ENCODE peak calls at places on chromosomes 3 and 15, in six cellular contexts. One of them, this sample, is unnamed.

GRCh38 chr15:90697180-90697579 is 20.0 kb upstream of the BLM start:
- DNase-seq in MM.1S: peak; percentile 33
- DNase-seq in tibial nerve: no peak
- DNase-seq in fibroblast of lung: no peak
- DNase-seq in cardiac muscle cell: no peak
- DNase-seq in left lung: no peak
- DNase-seq in this sample: no peak

GRCh38 chr15:75713338-75713895 is 769 bp upstream of the CSPG4 start:
- DNase-seq in cardiac muscle cell: peak; percentile 65
- DNase-seq in left lung: no peak
- DNase-seq in fibroblast of lung: peak; percentile 70
- DNase-seq in tibial nerve: peak; percentile 58
- DNase-seq in MM.1S: no peak
- DNase-seq in this sample: no peak

GRCh38 chr3:190009621-190010020 is 111.1 kb downstream of the P3H2 start:
- DNase-seq in cardiac muscle cell: no peak
- DNase-seq in MM.1S: no peak
- DNase-seq in left lung: no peak
- DNase-seq in tibial nerve: no peak
- DNase-seq in fibroblast of lung: no peak
- DNase-seq in this sample: no peak

GRCh38 chr15:71752604-71753289 is 57.6 kb upstream of the NR2E3 start:
- DNase-seq in MM.1S: peak; percentile 9
- DNase-seq in fibroblast of lung: peak; percentile 97
- DNase-seq in cardiac muscle cell: peak; percentile 92
- DNase-seq in tibial nerve: peak; percentile 44
- DNase-seq in left lung: no peak
- DNase-seq in this sample: peak; percentile 78

GRCh38 chr3:193620650-193621049 is 27.6 kb downstream of the OPA1 start:
- DNase-seq in fibroblast of lung: peak; percentile 67
- DNase-seq in tibial nerve: no peak
- DNase-seq in cardiac muscle cell: peak; percentile 27
- DNase-seq in left lung: no peak
- DNase-seq in MM.1S: no peak
- DNase-seq in this sample: peak; percentile 7

GRCh38 chr3:177657243-177657642 is 460.0 kb upstream of the TBL1XR1 start:
- DNase-seq in left lung: no peak
- DNase-seq in MM.1S: no peak
- DNase-seq in cardiac muscle cell: no peak
- DNase-seq in tibial nerve: no peak
- DNase-seq in fibroblast of lung: no peak
- DNase-seq in this sample: no peak

GRCh38 chr3:82274897-82275296 is 513.5 kb upstream of the GBE1 start:
- DNase-seq in cardiac muscle cell: no peak
- DNase-seq in MM.1S: no peak
- DNase-seq in fibroblast of lung: no peak
- DNase-seq in tibial nerve: no peak
- DNase-seq in left lung: no peak
- DNase-seq in this sample: no peak

GRCh38 chr15:40902605-40903561 is 8.6 kb downstream of the VPS18 start:
- DNase-seq in fibroblast of lung: no peak
- DNase-seq in tibial nerve: peak; percentile 53
- DNase-seq in left lung: peak; percentile 90
- DNase-seq in MM.1S: no peak
- DNase-seq in cardiac muscle cell: peak; percentile 59
- DNase-seq in this sample: no peak

GRCh38 chr3:173706630-173707029 is 309.1 kb downstream of the NLGN1 start:
- DNase-seq in tibial nerve: no peak
- DNase-seq in fibroblast of lung: no peak
- DNase-seq in MM.1S: no peak
- DNase-seq in left lung: peak; percentile 20
- DNase-seq in cardiac muscle cell: no peak
- DNase-seq in this sample: no peak

GRCh38 chr15:101167791-101168462 is 83.9 kb downstream of the CHSY1 start:
- DNase-seq in cardiac muscle cell: peak; percentile 96
- DNase-seq in left lung: peak; percentile 90
- DNase-seq in tibial nerve: peak; percentile 55
- DNase-seq in MM.1S: no peak
- DNase-seq in fibroblast of lung: peak; percentile 86
- DNase-seq in this sample: peak; percentile 85

GRCh38 chr3:79604681-79605080 is 163.1 kb downstream of the ROBO1 start:
- DNase-seq in MM.1S: no peak
- DNase-seq in tibial nerve: no peak
- DNase-seq in fibroblast of lung: peak; percentile 3
- DNase-seq in left lung: no peak
- DNase-seq in cardiac muscle cell: peak; percentile 3
- DNase-seq in this sample: no peak

GRCh38 chr15:39156166-39156565 is 424.7 kb upstream of the THBS1 start:
- DNase-seq in left lung: no peak
- DNase-seq in MM.1S: no peak
- DNase-seq in cardiac muscle cell: no peak
- DNase-seq in fibroblast of lung: peak; percentile 45
- DNase-seq in tibial nerve: peak; percentile 70
- DNase-seq in this sample: no peak

GRCh38 chr3:196288141-196288460 is 575 bp upstream of the PCYT1A start:
- DNase-seq in cardiac muscle cell: peak; percentile 68
- DNase-seq in MM.1S: no peak
- DNase-seq in left lung: no peak
- DNase-seq in tibial nerve: no peak
- DNase-seq in fibroblast of lung: peak; percentile 35
- DNase-seq in this sample: no peak

GRCh38 chr3:18572809-18573208 is 147.7 kb upstream of the SATB1 start:
- DNase-seq in left lung: no peak
- DNase-seq in cardiac muscle cell: no peak
- DNase-seq in fibroblast of lung: no peak
- DNase-seq in tibial nerve: no peak
- DNase-seq in MM.1S: no peak
- DNase-seq in this sample: no peak

GRCh38 chr3:71728632-71729342 is 3.6 kb upstream of the EIF4E3 start:
- DNase-seq in tibial nerve: no peak
- DNase-seq in MM.1S: no peak
- DNase-seq in fibroblast of lung: no peak
- DNase-seq in left lung: no peak
- DNase-seq in cardiac muscle cell: no peak
- DNase-seq in this sample: no peak

GRCh38 chr15:81303241-81304225 is 20.4 kb downstream of the STARD5 start:
- DNase-seq in left lung: no peak
- DNase-seq in tibial nerve: no peak
- DNase-seq in MM.1S: no peak
- DNase-seq in fibroblast of lung: no peak
- DNase-seq in cardiac muscle cell: peak; percentile 32
- DNase-seq in this sample: no peak

GRCh38 chr3:4778119-4778518 is 201.1 kb upstream of the BHLHE40 start:
- DNase-seq in fibroblast of lung: no peak
- DNase-seq in MM.1S: no peak
- DNase-seq in tibial nerve: no peak
- DNase-seq in left lung: no peak
- DNase-seq in cardiac muscle cell: no peak
- DNase-seq in this sample: no peak

GRCh38 chr3:9876991-9877390 is 3.1 kb downstream of the CIDEC start:
- DNase-seq in MM.1S: no peak
- DNase-seq in cardiac muscle cell: no peak
- DNase-seq in fibroblast of lung: no peak
- DNase-seq in left lung: no peak
- DNase-seq in tibial nerve: no peak
- DNase-seq in this sample: no peak

GRCh38 chr15:29854413-29854812 is 32.1 kb upstream of the TJP1 start:
- DNase-seq in cardiac muscle cell: no peak
- DNase-seq in MM.1S: no peak
- DNase-seq in left lung: no peak
- DNase-seq in tibial nerve: no peak
- DNase-seq in fibroblast of lung: no peak
- DNase-seq in this sample: peak; percentile 41

GRCh38 chr3:134638385-134639020 is 12.3 kb downstream of the KY start:
- DNase-seq in cardiac muscle cell: no peak
- DNase-seq in fibroblast of lung: no peak
- DNase-seq in left lung: no peak
- DNase-seq in tibial nerve: no peak
- DNase-seq in MM.1S: no peak
- DNase-seq in this sample: no peak

GRCh38 chr3:179451335-179452165 is at the start of gene GNB4:
- DNase-seq in left lung: peak; percentile 97
- DNase-seq in cardiac muscle cell: peak; percentile 93
- DNase-seq in tibial nerve: peak; percentile 52
- DNase-seq in fibroblast of lung: peak; percentile 84
- DNase-seq in MM.1S: peak; percentile 79
- DNase-seq in this sample: peak; percentile 90

GRCh38 chr3:164459526-164460151 is 618.7 kb downstream of the SI start:
- DNase-seq in fibroblast of lung: no peak
- DNase-seq in tibial nerve: no peak
- DNase-seq in MM.1S: no peak
- DNase-seq in left lung: no peak
- DNase-seq in cardiac muscle cell: no peak
- DNase-seq in this sample: no peak

GRCh38 chr3:46864051-46864881 is 1.0 kb upstream of the MYL3 start:
- DNase-seq in left lung: peak; percentile 39
- DNase-seq in MM.1S: no peak
- DNase-seq in tibial nerve: no peak
- DNase-seq in fibroblast of lung: peak; percentile 12
- DNase-seq in cardiac muscle cell: no peak
- DNase-seq in this sample: no peak

GRCh38 chr3:170003881-170004356 is 33.9 kb upstream of the GPR160 start:
- DNase-seq in cardiac muscle cell: no peak
- DNase-seq in fibroblast of lung: no peak
- DNase-seq in MM.1S: no peak
- DNase-seq in left lung: no peak
- DNase-seq in tibial nerve: no peak
- DNase-seq in this sample: no peak

GRCh38 chr15:89905846-89906378 is 6.8 kb downstream of the ARPIN start:
- DNase-seq in fibroblast of lung: no peak
- DNase-seq in tibial nerve: no peak
- DNase-seq in left lung: no peak
- DNase-seq in MM.1S: no peak
- DNase-seq in cardiac muscle cell: no peak
- DNase-seq in this sample: no peak

DNA sequence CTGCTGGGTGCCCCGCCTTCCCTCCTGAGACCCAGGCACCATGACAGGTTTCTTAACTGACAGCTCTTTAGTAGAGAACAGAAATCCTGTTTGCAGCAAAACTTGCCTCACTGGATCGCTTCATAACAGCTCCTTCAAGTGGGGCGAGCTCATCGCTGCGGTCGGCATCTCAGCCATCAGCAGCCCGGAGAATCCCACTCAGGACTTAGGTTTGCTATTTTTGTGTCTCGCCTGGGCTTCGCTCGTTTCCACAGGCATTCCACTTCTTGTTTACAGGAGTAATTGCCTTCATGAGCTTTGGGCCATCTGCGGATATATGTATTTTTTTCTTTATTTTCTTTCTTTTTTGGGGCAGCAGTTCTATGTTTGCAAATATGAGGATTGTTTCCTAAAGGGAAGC is 15.7 kb downstream of the KLF13 start:
- DNase-seq in left lung: no peak
- DNase-seq in MM.1S: no peak
- DNase-seq in tibial nerve: no peak
- DNase-seq in fibroblast of lung: no peak
- DNase-seq in cardiac muscle cell: no peak
- DNase-seq in this sample: no peak
- H3K4me1 ChIP-seq in left lung: peaks cover 66% of the 10 kb centered on the region
- H3K4me1 ChIP-seq in MM.1S: peaks cover 81% of the 10 kb centered on the region
- H3K4me1 ChIP-seq in tibial nerve: peaks cover 91% of the 10 kb centered on the region
- H3K4me1 ChIP-seq in fibroblast of lung: peaks cover 21% of the 10 kb centered on the region
- H3K4me1 ChIP-seq in cardiac muscle cell: peaks cover 14% of the 10 kb centered on the region
- H3K4me1 ChIP-seq in this sample: peaks cover 58% of the 10 kb centered on the region

GRCh38 chr3:124591699-124592098 is 138.6 kb upstream of the UMPS start:
- DNase-seq in cardiac muscle cell: no peak
- DNase-seq in MM.1S: no peak
- DNase-seq in left lung: no peak
- DNase-seq in tibial nerve: no peak
- DNase-seq in fibroblast of lung: no peak
- DNase-seq in this sample: no peak
- H3K4me3 ChIP-seq in cardiac muscle cell: no peak overlapping the region
- H3K4me3 ChIP-seq in MM.1S: no peak overlapping the region
- H3K4me3 ChIP-seq in left lung: no peak overlapping the region
- H3K4me3 ChIP-seq in tibial nerve: no peak overlapping the region
- H3K4me3 ChIP-seq in fibroblast of lung: no peak overlapping the region
- H3K4me3 ChIP-seq in this sample: no peak overlapping the region

GRCh38 chr3:142337994-142338393 is 109.8 kb downstream of the XRN1 start:
- DNase-seq in left lung: no peak
- DNase-seq in fibroblast of lung: no peak
- DNase-seq in cardiac muscle cell: no peak
- DNase-seq in tibial nerve: no peak
- DNase-seq in MM.1S: no peak
- DNase-seq in this sample: no peak
- H3K36me3 ChIP-seq in left lung: peaks cover 69% of the 10 kb centered on the region
- H3K36me3 ChIP-seq in fibroblast of lung: peaks cover 3% of the 10 kb centered on the region
- H3K36me3 ChIP-seq in cardiac muscle cell: peaks cover 9% of the 10 kb centered on the region
- H3K36me3 ChIP-seq in tibial nerve: no peaks in the 10 kb centered on the region
- H3K36me3 ChIP-seq in MM.1S: peaks cover 3% of the 10 kb centered on the region
- H3K36me3 ChIP-seq in this sample: peaks cover 28% of the 10 kb centered on the region

GRCh38 chr3:122577409-122578028 is at the start of gene PARP15:
- DNase-seq in cardiac muscle cell: peak; percentile 30
- DNase-seq in tibial nerve: no peak
- DNase-seq in MM.1S: no peak
- DNase-seq in left lung: peak; percentile 82
- DNase-seq in fibroblast of lung: peak; percentile 14
- DNase-seq in this sample: no peak
- H3K4me1 ChIP-seq in cardiac muscle cell: peaks cover 4% of the 10 kb centered on the region
- H3K4me1 ChIP-seq in tibial nerve: no peaks in the 10 kb centered on the region
- H3K4me1 ChIP-seq in MM.1S: no peaks in the 10 kb centered on the region
- H3K4me1 ChIP-seq in left lung: peaks cover 6% of the 10 kb centered on the region
- H3K4me1 ChIP-seq in fibroblast of lung: no peaks in the 10 kb centered on the region
- H3K4me1 ChIP-seq in this sample: peaks cover 8% of the 10 kb centered on the region

This sample was measured in SJSA1.